ENCODE peak calls at places on chromosomes 5 and 9, in nine cellular contexts. A is chondrocyte; U is AG04449; G is stimulated activated CD8-positive, alpha-beta memory T cell treated with anti-CD3 and anti-CD28 coated beads, Interleukin-4, amount 100 ng/mL, for 4 hours; Q is nephron progenitor cell; S is thyroid gland; L is adipocyte; V is activated T-helper 1 cell treated with anti-CD3 and anti-CD28 coated beads, Interleukin-2, amount 50 U/mL, for 16 hours; D is hippocampal formation. X is an unnamed sample.

GRCh38 chr5:135323701-135324132 is 75.3 kb downstream of the MACROH2A1 start:
- DNase-seq in A (no peak), U (no peak), G (no peak), Q (no peak), S (no peak), L (no peak), V (no peak), D (no peak), X (peak)

GRCh38 chr9:93636172-93636661 is 59.8 kb downstream of the PHF2 start:
- DNase-seq in A (peak), U (no peak), G (no peak), Q (no peak), S (no peak), L (no peak), V (no peak), D (no peak), X (no peak)

GRCh38 chr5:154713615-154714125 is 41.5 kb upstream of the LARP1 start:
- DNase-seq in A (no peak), U (no peak), G (no peak), Q (no peak), S (peak), L (peak), V (no peak), D (no peak), X (no peak)

GRCh38 chr9:91077624-91078023 is 276.0 kb downstream of the SYK start:
- DNase-seq in A (no peak), U (no peak), G (no peak), Q (no peak), S (no peak), L (no peak), V (no peak), D (no peak), X (no peak)

GRCh38 chr5:73692166-73692640 is 66.2 kb downstream of the ARHGEF28 start:
- DNase-seq in A (no peak), U (peak), G (no peak), Q (no peak), S (no peak), L (peak), V (no peak), D (no peak), X (no peak)

GRCh38 chr9:127968046-127968445 is 12.7 kb downstream of the EEIG1 start:
- DNase-seq in A (no peak), U (no peak), G (no peak), Q (no peak), S (peak), L (peak), V (no peak), D (no peak), X (no peak)

GRCh38 chr5:147417133-147417813 is 92.6 kb downstream of the DPYSL3 start:
- DNase-seq in A (no peak), U (no peak), G (no peak), Q (no peak), S (peak), L (peak), V (no peak), D (no peak), X (peak)

GRCh38 chr5:44388504-44389409 is 463 bp downstream of the FGF10 start:
- DNase-seq in A (peak), U (no peak), G (no peak), Q (peak), S (no peak), L (peak), V (no peak), D (no peak), X (no peak)

GRCh38 chr9:91305596-91305995 is 56.1 kb downstream of the AUH start:
- DNase-seq in A (no peak), U (no peak), G (no peak), Q (no peak), S (no peak), L (no peak), V (no peak), D (no peak), X (no peak)

GRCh38 chr9:137162505-137163100 is 7.2 kb downstream of the LRRC26 start:
- DNase-seq in A (no peak), U (no peak), G (no peak), Q (peak), S (peak), L (no peak), V (no peak), D (no peak), X (peak)

GRCh38 chr9:125747765-125748510 is 765 bp downstream of the PBX3 start:
- DNase-seq in A (no peak), U (no peak), G (no peak), Q (peak), S (peak), L (peak), V (no peak), D (peak), X (peak)

GRCh38 chr5:172766287-172767104 is 4.5 kb downstream of the DUSP1 start:
- DNase-seq in A (no peak), U (peak), G (no peak), Q (no peak), S (peak), L (peak), V (no peak), D (peak), X (peak)

GRCh38 chr9:135032868-135033460 is 54.5 kb upstream of the OLFM1 start:
- DNase-seq in A (peak), U (no peak), G (no peak), Q (no peak), S (no peak), L (no peak), V (no peak), D (no peak), X (no peak)

GRCh38 chr9:121992571-121993212 is 100.4 kb downstream of the TTLL11 start:
- DNase-seq in A (no peak), U (peak), G (no peak), Q (peak), S (peak), L (peak), V (no peak), D (peak), X (peak)

GRCh38 chr9:23962101-23962500 is 136.1 kb upstream of the ELAVL2 start:
- DNase-seq in A (no peak), U (no peak), G (no peak), Q (no peak), S (no peak), L (no peak), V (no peak), D (no peak), X (no peak)

GRCh38 chr5:16980983-16981382 is 44.9 kb upstream of the MYO10 start:
- DNase-seq in A (no peak), U (no peak), G (no peak), Q (no peak), S (no peak), L (no peak), V (no peak), D (no peak), X (no peak)

GRCh38 chr9:81211741-81212140 is 477.6 kb downstream of the TLE1 start:
- DNase-seq in A (no peak), U (no peak), G (no peak), Q (no peak), S (no peak), L (no peak), V (no peak), D (no peak), X (no peak)

GRCh38 chr9:106587021-106587420 is 275.9 kb upstream of the ZNF462 start:
- DNase-seq in A (no peak), U (peak), G (no peak), Q (no peak), S (no peak), L (no peak), V (no peak), D (no peak), X (no peak)

GRCh38 chr5:8473827-8474568 is 605.0 kb downstream of the MTRR start:
- DNase-seq in A (no peak), U (no peak), G (no peak), Q (no peak), S (no peak), L (no peak), V (no peak), D (no peak), X (no peak)

GRCh38 chr5:140400730-140401361 is 787 bp upstream of the ANKHD1 start:
- DNase-seq in A (peak), U (peak), G (peak), Q (peak), S (peak), L (peak), V (peak), D (peak), X (peak)

GRCh38 chr5:179296150-179296821 is 49.0 kb downstream of the ADAMTS2 start:
- DNase-seq in A (peak), U (no peak), G (no peak), Q (no peak), S (no peak), L (no peak), V (no peak), D (no peak), X (no peak)

GRCh38 chr9:93324191-93324834 is 127.2 kb upstream of the FAM120A start:
- DNase-seq in A (no peak), U (no peak), G (no peak), Q (no peak), S (no peak), L (no peak), V (no peak), D (no peak), X (no peak)

GRCh38 chr5:163460562-163461176 is at the start of gene HMMR:
- DNase-seq in A (no peak), U (no peak), G (no peak), Q (peak), S (peak), L (peak), V (no peak), D (no peak), X (no peak)

GRCh38 chr9:33719581-33720374 is 75.6 kb upstream of the PRSS3 start:
- DNase-seq in A (no peak), U (no peak), G (no peak), Q (peak), S (peak), L (peak), V (no peak), D (no peak), X (no peak)

GRCh38 chr5:93892481-93892880 is 151.1 kb upstream of the POU5F2 start:
- DNase-seq in A (no peak), U (no peak), G (no peak), Q (no peak), S (no peak), L (peak), V (no peak), D (no peak), X (no peak)

GRCh38 chr5:83414601-83415000 is 56.9 kb upstream of the VCAN start:
- DNase-seq in A (no peak), U (no peak), G (no peak), Q (no peak), S (no peak), L (peak), V (no peak), D (no peak), X (no peak)